ENCODE peak calls at places on chromosomes 11 and 22, in five cellular contexts. D is heart left ventricle, H is cardiac fibroblast, O is K562, T is PC-9. W is an unnamed sample.

GRCh38 chr11:40328890-40329617 is 1130.4 kb downstream of the LRRC4C start:
- DNase-seq in D (peak; percentile 21), H (peak; percentile 98), O (no peak), T (peak; percentile 63), W (peak; percentile 20)

GRCh38 chr22:44530569-44530968 is 32.5 kb upstream of the RTL6 start:
- DNase-seq in D (no peak), H (no peak), O (no peak), T (no peak), W (no peak)

GRCh38 chr11:4560462-4560861 is 15.5 kb downstream of the OR52M1 start:
- DNase-seq in D (no peak), H (no peak), O (no peak), T (peak; percentile 70), W (no peak)

GRCh38 chr11:19241260-19242183 is 777 bp upstream of the E2F8 start:
- DNase-seq in D (no peak), H (peak; percentile 14), O (peak; percentile 73), T (no peak), W (peak; percentile 21)

GRCh38 chr11:90468923-90469322 is 246.1 kb upstream of the CHORDC1 start:
- DNase-seq in D (no peak), H (no peak), O (no peak), T (peak; percentile 64), W (no peak)

GRCh38 chr11:65357856-65358356 is 3.4 kb downstream of the TIGD3 start:
- DNase-seq in D (no peak), H (peak; percentile 39), O (peak; percentile 74), T (no peak), W (no peak)

GRCh38 chr11:35662649-35663407 is at the start of gene TRIM44:
- DNase-seq in D (peak; percentile 89), H (peak; percentile 89), O (peak; percentile 84), T (peak; percentile 81), W (peak; percentile 64)

GRCh38 chr22:33940741-33941140 is 20.5 kb upstream of the LARGE1 start:
- DNase-seq in D (no peak), H (no peak), O (no peak), T (no peak), W (no peak)

GRCh38 chr11:75667268-75667830 is 1.5 kb downstream of the MAP6 start:
- DNase-seq in D (peak; percentile 33), H (no peak), O (no peak), T (no peak), W (peak; percentile 34)

GRCh38 chr11:111851636-111852035 is 19.7 kb downstream of the ALG9 start:
- DNase-seq in D (no peak), H (peak; percentile 56), O (no peak), T (peak; percentile 51), W (no peak)

GRCh38 chr11:121194731-121195596 is 93.9 kb downstream of the TECTA start:
- DNase-seq in D (peak; percentile 40), H (peak; percentile 77), O (peak; percentile 76), T (no peak), W (peak; percentile 71)

GRCh38 chr11:64661146-64661545 is 61.9 kb downstream of the NRXN2 start:
- DNase-seq in D (peak; percentile 40), H (peak; percentile 88), O (no peak), T (no peak), W (no peak)

GRCh38 chr22:21652010-21652546 is 10.0 kb downstream of the SDF2L1 start:
- DNase-seq in D (peak; percentile 88), H (peak; percentile 87), O (peak; percentile 100), T (peak; percentile 71), W (peak; percentile 83)

GRCh38 chr11:115391598-115391997 is 112.6 kb downstream of the CADM1 start:
- DNase-seq in D (no peak), H (no peak), O (no peak), T (no peak), W (peak; percentile 23)

GRCh38 chr11:31106963-31107576 is 262.5 kb downstream of the DCDC1 start:
- DNase-seq in D (peak; percentile 41), H (peak; percentile 46), O (peak; percentile 58), T (peak; percentile 42), W (peak; percentile 77)

GRCh38 chr11:63952570-63952969 is 13.8 kb downstream of the NAA40 start:
- DNase-seq in D (no peak), H (no peak), O (no peak), T (no peak), W (no peak)

GRCh38 chr11:35927730-35928129 is 16.1 kb upstream of the LDLRAD3 start:
- DNase-seq in D (no peak), H (peak; percentile 79), O (no peak), T (peak; percentile 99), W (no peak)

GRCh38 chr11:125084761-125085231 is 21.7 kb downstream of the SLC37A2 start:
- DNase-seq in D (no peak), H (no peak), O (no peak), T (no peak), W (no peak)

GRCh38 chr11:77457340-77457739 is 16.6 kb downstream of the PAK1 start:
- DNase-seq in D (no peak), H (no peak), O (no peak), T (no peak), W (no peak)

GRCh38 chr22:43230983-43231723 is 44.2 kb upstream of the TTLL12 start:
- DNase-seq in D (peak; percentile 50), H (peak; percentile 46), O (peak; percentile 71), T (no peak), W (peak; percentile 75)

GRCh38 chr11:39990413-39990812 is 1469.0 kb downstream of the LRRC4C start:
- DNase-seq in D (no peak), H (no peak), O (no peak), T (no peak), W (no peak)

GRCh38 chr11:3879967-3880542 is 24.6 kb downstream of the STIM1 start:
- DNase-seq in D (no peak), H (no peak), O (no peak), T (peak; percentile 35), W (no peak)

GRCh38 chr11:28366549-28367341 is 258.6 kb downstream of the METTL15 start:
- DNase-seq in D (no peak), H (peak; percentile 92), O (no peak), T (no peak), W (no peak)

GRCh38 chr11:128323381-128323780 is 264.0 kb downstream of the ETS1 start:
- DNase-seq in D (no peak), H (peak; percentile 60), O (no peak), T (no peak), W (no peak)

GRCh38 chr11:92845390-92846185 is 123.9 kb upstream of the MTNR1B start:
- DNase-seq in D (no peak), H (no peak), O (no peak), T (no peak), W (no peak)

GRCh38 chr22:39433476-39434242 is 23.2 kb upstream of the MGAT3 start:
- DNase-seq in D (no peak), H (no peak), O (no peak), T (no peak), W (no peak)

GRCh38 chr11:72585762-72586590 is 88.2 kb downstream of the PDE2A start:
- DNase-seq in D (peak; percentile 59), H (peak; percentile 71), O (peak; percentile 81), T (no peak), W (peak; percentile 75)

GRCh38 chr11:74398244-74399159 is at the start of gene PGM2L1:
- DNase-seq in D (peak; percentile 95), H (peak; percentile 94), O (peak; percentile 97), T (peak; percentile 91), W (peak; percentile 88)

GRCh38 chr22:30881361-30882180 is 87.0 kb downstream of the MORC2 start:
- DNase-seq in D (peak; percentile 68), H (peak; percentile 38), O (peak; percentile 92), T (no peak), W (no peak)

GRCh38 chr11:33670250-33671011 is 30.2 kb downstream of the C11orf91 start:
- DNase-seq in D (no peak), H (peak; percentile 30), O (no peak), T (no peak), W (no peak)

GRCh38 chr22:43426816-43427215 is 15.0 kb downstream of the MPPED1 start:
- DNase-seq in D (no peak), H (no peak), O (no peak), T (no peak), W (no peak)

GRCh38 chr11:12542186-12542935 is 131.9 kb upstream of the TEAD1 start:
- DNase-seq in D (no peak), H (no peak), O (no peak), T (no peak), W (no peak)

GRCh38 chr11:12539570-12539969 is 134.7 kb upstream of the TEAD1 start:
- DNase-seq in D (no peak), H (peak; percentile 78), O (no peak), T (peak; percentile 53), W (no peak)

GRCh38 chr11:12540075-12540685 is 134.0 kb upstream of the TEAD1 start:
- DNase-seq in D (no peak), H (peak; percentile 66), O (no peak), T (no peak), W (no peak)

GRCh38 chr11:12541588-12542151 is 132.6 kb upstream of the TEAD1 start:
- DNase-seq in D (no peak), H (no peak), O (no peak), T (no peak), W (no peak)

DNA sequence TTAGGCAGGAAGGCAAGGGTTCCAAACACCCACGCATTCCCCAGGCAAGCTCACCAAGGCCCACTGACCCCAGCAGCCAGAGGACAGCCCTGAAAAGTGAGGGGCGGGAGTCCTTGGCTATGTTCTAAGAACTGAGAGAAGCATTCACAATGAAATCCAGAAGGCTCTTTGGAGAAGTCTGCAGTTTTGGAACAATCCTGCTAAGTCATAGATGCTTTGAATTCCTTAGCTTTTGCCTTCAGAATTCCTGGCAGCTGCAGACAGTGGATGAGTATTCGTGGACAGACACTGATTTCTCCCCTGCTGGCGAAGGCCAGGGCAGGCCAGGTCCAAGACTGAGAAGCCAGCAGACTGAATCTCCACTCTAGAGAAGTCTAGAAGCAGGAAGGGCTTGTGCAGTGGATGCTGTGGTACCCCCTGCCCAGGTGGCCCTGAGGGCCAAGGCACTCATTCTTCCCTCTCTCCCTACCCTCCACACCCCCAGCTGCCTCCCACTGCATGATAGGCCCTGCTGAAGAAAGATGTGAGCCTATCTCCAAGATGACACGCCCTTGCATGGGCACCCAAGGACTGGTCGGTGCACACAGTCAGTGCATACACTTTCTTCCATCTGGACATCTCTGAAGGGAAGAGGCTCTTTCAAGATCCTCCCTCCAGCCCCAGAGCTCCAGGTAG is 133.2 kb upstream of the TEAD1 start:
- DNase-seq in D (no peak), H (peak; percentile 91), O (no peak), T (no peak), W (no peak)
- TF ChIP-seq CTCF in D (no peak), H (peak; percentile 47), O (no peak), T (no peak), W (no peak)

DNA sequence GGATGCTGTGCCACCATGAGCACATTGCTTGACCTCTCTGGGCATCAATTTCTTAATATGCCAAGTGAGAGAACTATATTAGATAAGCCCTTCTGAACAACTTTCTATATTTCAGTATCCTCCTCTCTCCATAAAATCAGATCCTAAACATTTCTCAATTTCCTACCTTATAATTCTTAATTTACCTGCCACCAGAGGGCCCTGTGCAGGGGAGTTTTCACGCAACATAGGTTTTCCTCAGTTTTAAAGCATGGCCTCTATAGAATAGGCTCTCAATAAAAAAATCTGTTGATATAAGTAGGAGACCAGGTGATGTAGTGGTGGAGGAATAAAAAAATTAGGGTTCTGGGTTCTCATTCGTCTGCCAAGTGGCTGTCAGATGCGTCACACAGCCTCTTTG is 83.7 kb upstream of the DBX1 start:
- DNase-seq in D (no peak), H (peak; percentile 7), O (peak; percentile 11), T (no peak), W (no peak)
- TF ChIP-seq CTCF in D (no peak), H (peak; percentile 42), O (peak; percentile 30), T (peak; percentile 62), W (no peak)

GRCh38 chr22:24843048-24843447 is 37.0 kb downstream of the SGSM1 start:
- DNase-seq in D (no peak), H (no peak), O (no peak), T (no peak), W (no peak)
- TF ChIP-seq CTCF in D (no peak), H (no peak), O (no peak), T (no peak), W (no peak)

GRCh38 chr22:32583074-32583677 is 108.6 kb downstream of the FBXO7 start:
- DNase-seq in D (no peak), H (no peak), O (no peak), T (no peak), W (no peak)
- TF ChIP-seq CTCF in D (no peak), H (no peak), O (no peak), T (no peak), W (no peak)

W was measured in endothelial cell.